ENCODE peak calls at places on chromosomes 13 and 19, in ten cellular contexts. V, K, F, D, N, G, Z, X, O and L are unnamed samples.

GRCh38 chr13:78298657-78299056 is 304.7 kb downstream of the POU4F1 start:
- DNase-seq in V (no peak), K (no peak), F (no peak), D (no peak), N (peak), G (no peak), Z (peak), X (no peak), O (no peak), L (no peak)

GRCh38 chr13:85194482-85194881 is 604.7 kb downstream of the SLITRK6 start:
- DNase-seq in V (no peak), K (no peak), F (no peak), D (no peak), N (no peak), G (no peak), Z (no peak), X (no peak), O (no peak), L (no peak)

GRCh38 chr19:48806818-48807589 is 3.8 kb downstream of the BCAT2 start:
- DNase-seq in V (no peak), K (no peak), F (peak), D (no peak), N (peak), G (peak), Z (no peak), X (peak), O (no peak), L (peak)

GRCh38 chr19:54287456-54287855 is 6.5 kb upstream of the LILRB2 start:
- DNase-seq in V (no peak), K (no peak), F (peak), D (no peak), N (no peak), G (no peak), Z (no peak), X (no peak), O (no peak), L (no peak)

GRCh38 chr13:67230774-67231480 is 791 bp upstream of the PCDH9 start:
- DNase-seq in V (peak), K (peak), F (peak), D (peak), N (peak), G (no peak), Z (peak), X (peak), O (peak), L (peak)

GRCh38 chr13:30009411-30009810 is 159.0 kb upstream of the UBL3 start:
- DNase-seq in V (no peak), K (no peak), F (no peak), D (no peak), N (peak), G (no peak), Z (no peak), X (no peak), O (no peak), L (no peak)

GRCh38 chr13:110154370-110155031 is 152.5 kb downstream of the COL4A1 start:
- DNase-seq in V (no peak), K (no peak), F (no peak), D (no peak), N (no peak), G (no peak), Z (no peak), X (no peak), O (no peak), L (no peak)

GRCh38 chr13:102881819-102882686 is 36.2 kb downstream of the ERCC5 start:
- DNase-seq in V (no peak), K (no peak), F (no peak), D (no peak), N (no peak), G (no peak), Z (no peak), X (no peak), O (no peak), L (no peak)

GRCh38 chr13:48437381-48437780 is 24.5 kb upstream of the LPAR6 start:
- DNase-seq in V (no peak), K (peak), F (peak), D (peak), N (peak), G (no peak), Z (no peak), X (peak), O (no peak), L (no peak)